ENCODE peak calls at places on chromosome 20, in seven cellular contexts. One of them, this sample, is unnamed.

GRCh38 chr20:54137115-54137514 is 36.7 kb downstream of the CYP24A1 start:
- DNase-seq in posterior cingulate gyrus: no peak
- DNase-seq in iPS DF 6.9: no peak
- DNase-seq in activated CD8-positive, alpha-beta memory T cell treated with anti-CD3 and anti-CD28 coated beads, Interleukin-2, amount 50 U/mL, for 4 hours: no peak
- DNase-seq in fibroblast of the conjunctiva: no peak
- DNase-seq in colonic mucosa: no peak
- DNase-seq in mucosa of gallbladder: no peak
- DNase-seq in this sample: no peak

GRCh38 chr20:37676440-37676839 is 17.4 kb upstream of the CTNNBL1 start:
- DNase-seq in posterior cingulate gyrus: no peak
- DNase-seq in iPS DF 6.9: no peak
- DNase-seq in activated CD8-positive, alpha-beta memory T cell treated with anti-CD3 and anti-CD28 coated beads, Interleukin-2, amount 50 U/mL, for 4 hours: no peak
- DNase-seq in fibroblast of the conjunctiva: no peak
- DNase-seq in colonic mucosa: no peak
- DNase-seq in mucosa of gallbladder: no peak
- DNase-seq in this sample: no peak

GRCh38 chr20:35561268-35561667 is 19.4 kb downstream of the ERGIC3 start:
- DNase-seq in posterior cingulate gyrus: no peak
- DNase-seq in iPS DF 6.9: no peak
- DNase-seq in activated CD8-positive, alpha-beta memory T cell treated with anti-CD3 and anti-CD28 coated beads, Interleukin-2, amount 50 U/mL, for 4 hours: no peak
- DNase-seq in fibroblast of the conjunctiva: peak
- DNase-seq in colonic mucosa: no peak
- DNase-seq in mucosa of gallbladder: no peak
- DNase-seq in this sample: peak

GRCh38 chr20:59571151-59571550 is 33.2 kb upstream of the PHACTR3 start:
- DNase-seq in posterior cingulate gyrus: no peak
- DNase-seq in iPS DF 6.9: no peak
- DNase-seq in activated CD8-positive, alpha-beta memory T cell treated with anti-CD3 and anti-CD28 coated beads, Interleukin-2, amount 50 U/mL, for 4 hours: no peak
- DNase-seq in fibroblast of the conjunctiva: no peak
- DNase-seq in colonic mucosa: no peak
- DNase-seq in mucosa of gallbladder: no peak
- DNase-seq in this sample: no peak

GRCh38 chr20:63080411-63080810 is 73.6 kb upstream of the BHLHE23 start:
- DNase-seq in posterior cingulate gyrus: no peak
- DNase-seq in iPS DF 6.9: no peak
- DNase-seq in activated CD8-positive, alpha-beta memory T cell treated with anti-CD3 and anti-CD28 coated beads, Interleukin-2, amount 50 U/mL, for 4 hours: peak
- DNase-seq in fibroblast of the conjunctiva: no peak
- DNase-seq in colonic mucosa: no peak
- DNase-seq in mucosa of gallbladder: no peak
- DNase-seq in this sample: no peak

GRCh38 chr20:47427746-47428145 is 71.2 kb upstream of the ZMYND8 start:
- DNase-seq in posterior cingulate gyrus: no peak
- DNase-seq in iPS DF 6.9: no peak
- DNase-seq in activated CD8-positive, alpha-beta memory T cell treated with anti-CD3 and anti-CD28 coated beads, Interleukin-2, amount 50 U/mL, for 4 hours: no peak
- DNase-seq in fibroblast of the conjunctiva: no peak
- DNase-seq in colonic mucosa: no peak
- DNase-seq in mucosa of gallbladder: no peak
- DNase-seq in this sample: no peak

GRCh38 chr20:47801079-47801478 is 15.8 kb upstream of the SULF2 start:
- DNase-seq in posterior cingulate gyrus: no peak
- DNase-seq in iPS DF 6.9: no peak
- DNase-seq in activated CD8-positive, alpha-beta memory T cell treated with anti-CD3 and anti-CD28 coated beads, Interleukin-2, amount 50 U/mL, for 4 hours: no peak
- DNase-seq in fibroblast of the conjunctiva: no peak
- DNase-seq in colonic mucosa: no peak
- DNase-seq in mucosa of gallbladder: no peak
- DNase-seq in this sample: no peak

GRCh38 chr20:3889489-3890409 is 562 bp downstream of the PANK2 start:
- DNase-seq in posterior cingulate gyrus: no peak
- DNase-seq in iPS DF 6.9: no peak
- DNase-seq in activated CD8-positive, alpha-beta memory T cell treated with anti-CD3 and anti-CD28 coated beads, Interleukin-2, amount 50 U/mL, for 4 hours: peak
- DNase-seq in fibroblast of the conjunctiva: no peak
- DNase-seq in colonic mucosa: peak
- DNase-seq in mucosa of gallbladder: peak
- DNase-seq in this sample: no peak

GRCh38 chr20:9149796-9150195 is 80.9 kb downstream of the PLCB4 start:
- DNase-seq in posterior cingulate gyrus: no peak
- DNase-seq in iPS DF 6.9: no peak
- DNase-seq in activated CD8-positive, alpha-beta memory T cell treated with anti-CD3 and anti-CD28 coated beads, Interleukin-2, amount 50 U/mL, for 4 hours: no peak
- DNase-seq in fibroblast of the conjunctiva: no peak
- DNase-seq in colonic mucosa: no peak
- DNase-seq in mucosa of gallbladder: no peak
- DNase-seq in this sample: no peak

GRCh38 chr20:31712112-31712553 is 10.5 kb downstream of the BCL2L1 start:
- DNase-seq in posterior cingulate gyrus: no peak
- DNase-seq in iPS DF 6.9: no peak
- DNase-seq in activated CD8-positive, alpha-beta memory T cell treated with anti-CD3 and anti-CD28 coated beads, Interleukin-2, amount 50 U/mL, for 4 hours: no peak
- DNase-seq in fibroblast of the conjunctiva: no peak
- DNase-seq in colonic mucosa: peak
- DNase-seq in mucosa of gallbladder: peak
- DNase-seq in this sample: no peak

GRCh38 chr20:18276821-18277220 is 11.5 kb upstream of the ZNF133 start:
- DNase-seq in posterior cingulate gyrus: peak
- DNase-seq in iPS DF 6.9: peak
- DNase-seq in activated CD8-positive, alpha-beta memory T cell treated with anti-CD3 and anti-CD28 coated beads, Interleukin-2, amount 50 U/mL, for 4 hours: peak
- DNase-seq in fibroblast of the conjunctiva: peak
- DNase-seq in colonic mucosa: peak
- DNase-seq in mucosa of gallbladder: peak
- DNase-seq in this sample: peak

GRCh38 chr20:50181344-50181743 is 9.3 kb upstream of the CEBPB start:
- DNase-seq in posterior cingulate gyrus: no peak
- DNase-seq in iPS DF 6.9: no peak
- DNase-seq in activated CD8-positive, alpha-beta memory T cell treated with anti-CD3 and anti-CD28 coated beads, Interleukin-2, amount 50 U/mL, for 4 hours: no peak
- DNase-seq in fibroblast of the conjunctiva: no peak
- DNase-seq in colonic mucosa: no peak
- DNase-seq in mucosa of gallbladder: no peak
- DNase-seq in this sample: no peak

GRCh38 chr20:13672657-13673056 is 33.9 kb upstream of the TASP1 start:
- DNase-seq in posterior cingulate gyrus: no peak
- DNase-seq in iPS DF 6.9: no peak
- DNase-seq in activated CD8-positive, alpha-beta memory T cell treated with anti-CD3 and anti-CD28 coated beads, Interleukin-2, amount 50 U/mL, for 4 hours: no peak
- DNase-seq in fibroblast of the conjunctiva: no peak
- DNase-seq in colonic mucosa: no peak
- DNase-seq in mucosa of gallbladder: no peak
- DNase-seq in this sample: no peak

GRCh38 chr20:11387189-11387754 is 530.4 kb upstream of the BTBD3 start:
- DNase-seq in posterior cingulate gyrus: no peak
- DNase-seq in iPS DF 6.9: no peak
- DNase-seq in activated CD8-positive, alpha-beta memory T cell treated with anti-CD3 and anti-CD28 coated beads, Interleukin-2, amount 50 U/mL, for 4 hours: no peak
- DNase-seq in fibroblast of the conjunctiva: no peak
- DNase-seq in colonic mucosa: no peak
- DNase-seq in mucosa of gallbladder: no peak
- DNase-seq in this sample: peak

GRCh38 chr20:50534567-50534966 is 24.4 kb downstream of the PTPN1 start:
- DNase-seq in posterior cingulate gyrus: no peak
- DNase-seq in iPS DF 6.9: no peak
- DNase-seq in activated CD8-positive, alpha-beta memory T cell treated with anti-CD3 and anti-CD28 coated beads, Interleukin-2, amount 50 U/mL, for 4 hours: no peak
- DNase-seq in fibroblast of the conjunctiva: no peak
- DNase-seq in colonic mucosa: no peak
- DNase-seq in mucosa of gallbladder: no peak
- DNase-seq in this sample: no peak

GRCh38 chr20:25503946-25504345 is 81.4 kb downstream of the NINL start:
- DNase-seq in posterior cingulate gyrus: no peak
- DNase-seq in iPS DF 6.9: no peak
- DNase-seq in activated CD8-positive, alpha-beta memory T cell treated with anti-CD3 and anti-CD28 coated beads, Interleukin-2, amount 50 U/mL, for 4 hours: no peak
- DNase-seq in fibroblast of the conjunctiva: no peak
- DNase-seq in colonic mucosa: no peak
- DNase-seq in mucosa of gallbladder: no peak
- DNase-seq in this sample: no peak

GRCh38 chr20:37096415-37097039 is 730 bp upstream of the RBL1 start:
- DNase-seq in posterior cingulate gyrus: no peak
- DNase-seq in iPS DF 6.9: no peak
- DNase-seq in activated CD8-positive, alpha-beta memory T cell treated with anti-CD3 and anti-CD28 coated beads, Interleukin-2, amount 50 U/mL, for 4 hours: no peak
- DNase-seq in fibroblast of the conjunctiva: no peak
- DNase-seq in colonic mucosa: no peak
- DNase-seq in mucosa of gallbladder: no peak
- DNase-seq in this sample: no peak

GRCh38 chr20:58882704-58883089 is 30.2 kb downstream of the GNAS start:
- DNase-seq in posterior cingulate gyrus: no peak
- DNase-seq in iPS DF 6.9: no peak
- DNase-seq in activated CD8-positive, alpha-beta memory T cell treated with anti-CD3 and anti-CD28 coated beads, Interleukin-2, amount 50 U/mL, for 4 hours: no peak
- DNase-seq in fibroblast of the conjunctiva: no peak
- DNase-seq in colonic mucosa: no peak
- DNase-seq in mucosa of gallbladder: no peak
- DNase-seq in this sample: no peak

GRCh38 chr20:44319880-44320422 is 8.9 kb upstream of the FITM2 start:
- DNase-seq in posterior cingulate gyrus: no peak
- DNase-seq in iPS DF 6.9: no peak
- DNase-seq in activated CD8-positive, alpha-beta memory T cell treated with anti-CD3 and anti-CD28 coated beads, Interleukin-2, amount 50 U/mL, for 4 hours: no peak
- DNase-seq in fibroblast of the conjunctiva: no peak
- DNase-seq in colonic mucosa: no peak
- DNase-seq in mucosa of gallbladder: no peak
- DNase-seq in this sample: no peak

GRCh38 chr20:43372051-43372450 is 85.6 kb upstream of the SRSF6 start:
- DNase-seq in posterior cingulate gyrus: no peak
- DNase-seq in iPS DF 6.9: no peak
- DNase-seq in activated CD8-positive, alpha-beta memory T cell treated with anti-CD3 and anti-CD28 coated beads, Interleukin-2, amount 50 U/mL, for 4 hours: no peak
- DNase-seq in fibroblast of the conjunctiva: no peak
- DNase-seq in colonic mucosa: no peak
- DNase-seq in mucosa of gallbladder: peak
- DNase-seq in this sample: no peak

GRCh38 chr20:38692436-38693411 is 31.6 kb upstream of the SLC32A1 start:
- DNase-seq in posterior cingulate gyrus: no peak
- DNase-seq in iPS DF 6.9: peak
- DNase-seq in activated CD8-positive, alpha-beta memory T cell treated with anti-CD3 and anti-CD28 coated beads, Interleukin-2, amount 50 U/mL, for 4 hours: peak
- DNase-seq in fibroblast of the conjunctiva: peak
- DNase-seq in colonic mucosa: peak
- DNase-seq in mucosa of gallbladder: peak
- DNase-seq in this sample: peak

GRCh38 chr20:61168605-61169004 is 83.5 kb upstream of the CDH4 start:
- DNase-seq in posterior cingulate gyrus: no peak
- DNase-seq in iPS DF 6.9: no peak
- DNase-seq in activated CD8-positive, alpha-beta memory T cell treated with anti-CD3 and anti-CD28 coated beads, Interleukin-2, amount 50 U/mL, for 4 hours: no peak
- DNase-seq in fibroblast of the conjunctiva: no peak
- DNase-seq in colonic mucosa: no peak
- DNase-seq in mucosa of gallbladder: no peak
- DNase-seq in this sample: no peak

GRCh38 chr20:35511814-35512420 is 17.5 kb downstream of the C20orf173 start:
- DNase-seq in posterior cingulate gyrus: no peak
- DNase-seq in iPS DF 6.9: no peak
- DNase-seq in activated CD8-positive, alpha-beta memory T cell treated with anti-CD3 and anti-CD28 coated beads, Interleukin-2, amount 50 U/mL, for 4 hours: no peak
- DNase-seq in fibroblast of the conjunctiva: peak
- DNase-seq in colonic mucosa: peak
- DNase-seq in mucosa of gallbladder: no peak
- DNase-seq in this sample: peak

GRCh38 chr20:17678295-17678694 is 3.7 kb downstream of the RRBP1 start:
- DNase-seq in posterior cingulate gyrus: no peak
- DNase-seq in iPS DF 6.9: no peak
- DNase-seq in activated CD8-positive, alpha-beta memory T cell treated with anti-CD3 and anti-CD28 coated beads, Interleukin-2, amount 50 U/mL, for 4 hours: no peak
- DNase-seq in fibroblast of the conjunctiva: no peak
- DNase-seq in colonic mucosa: no peak
- DNase-seq in mucosa of gallbladder: no peak
- DNase-seq in this sample: no peak

GRCh38 chr20:25191689-25192088 is 3.8 kb upstream of the ENTPD6 start:
- DNase-seq in posterior cingulate gyrus: no peak
- DNase-seq in iPS DF 6.9: no peak
- DNase-seq in activated CD8-positive, alpha-beta memory T cell treated with anti-CD3 and anti-CD28 coated beads, Interleukin-2, amount 50 U/mL, for 4 hours: no peak
- DNase-seq in fibroblast of the conjunctiva: no peak
- DNase-seq in colonic mucosa: no peak
- DNase-seq in mucosa of gallbladder: no peak
- DNase-seq in this sample: no peak

GRCh38 chr20:9723501-9723900 is 115.4 kb downstream of the PAK5 start:
- DNase-seq in posterior cingulate gyrus: no peak
- DNase-seq in iPS DF 6.9: no peak
- DNase-seq in activated CD8-positive, alpha-beta memory T cell treated with anti-CD3 and anti-CD28 coated beads, Interleukin-2, amount 50 U/mL, for 4 hours: no peak
- DNase-seq in fibroblast of the conjunctiva: no peak
- DNase-seq in colonic mucosa: no peak
- DNase-seq in mucosa of gallbladder: no peak
- DNase-seq in this sample: no peak

GRCh38 chr20:41889125-41889870 is 271.1 kb upstream of the CHD6 start:
- DNase-seq in posterior cingulate gyrus: no peak
- DNase-seq in iPS DF 6.9: peak
- DNase-seq in activated CD8-positive, alpha-beta memory T cell treated with anti-CD3 and anti-CD28 coated beads, Interleukin-2, amount 50 U/mL, for 4 hours: no peak
- DNase-seq in fibroblast of the conjunctiva: no peak
- DNase-seq in colonic mucosa: no peak
- DNase-seq in mucosa of gallbladder: peak
- DNase-seq in this sample: no peak

GRCh38 chr20:11305406-11305805 is 612.3 kb upstream of the BTBD3 start:
- DNase-seq in posterior cingulate gyrus: no peak
- DNase-seq in iPS DF 6.9: peak
- DNase-seq in activated CD8-positive, alpha-beta memory T cell treated with anti-CD3 and anti-CD28 coated beads, Interleukin-2, amount 50 U/mL, for 4 hours: no peak
- DNase-seq in fibroblast of the conjunctiva: no peak
- DNase-seq in colonic mucosa: no peak
- DNase-seq in mucosa of gallbladder: no peak
- DNase-seq in this sample: no peak

GRCh38 chr20:56249244-56249955 is 868 bp downstream of the MC3R start:
- DNase-seq in posterior cingulate gyrus: no peak
- DNase-seq in iPS DF 6.9: no peak
- DNase-seq in activated CD8-positive, alpha-beta memory T cell treated with anti-CD3 and anti-CD28 coated beads, Interleukin-2, amount 50 U/mL, for 4 hours: no peak
- DNase-seq in fibroblast of the conjunctiva: no peak
- DNase-seq in colonic mucosa: peak
- DNase-seq in mucosa of gallbladder: no peak
- DNase-seq in this sample: no peak

This sample was measured in HFF-Myc.